ENCODE peak calls at places on chromosome 4, in four cellular contexts. B, X, G and T are unnamed samples.

GRCh38 chr4:61520688-61521160 is 320.6 kb downstream of the ADGRL3 start:
- DNase-seq in B (peak; percentile 65), X (peak; percentile 20), G (no peak), T (no peak)

GRCh38 chr4:175066923-175067627 is 148.9 kb downstream of the ADAM29 start:
- DNase-seq in B (no peak), X (no peak), G (no peak), T (no peak)

GRCh38 chr4:176137626-176138025 is 57.8 kb downstream of the SPATA4 start:
- DNase-seq in B (no peak), X (no peak), G (no peak), T (no peak)

GRCh38 chr4:10237131-10237530 is 120.5 kb upstream of the WDR1 start:
- DNase-seq in B (no peak), X (no peak), G (no peak), T (no peak)

GRCh38 chr4:136810626-136811025 is 721.7 kb downstream of the PCDH18 start:
- DNase-seq in B (no peak), X (no peak), G (no peak), T (no peak)

GRCh38 chr4:38743866-38744265 is 38.9 kb downstream of the TLR10 start:
- DNase-seq in B (no peak), X (no peak), G (no peak), T (no peak)

GRCh38 chr4:168335621-168336020 is 17.1 kb upstream of the DDX60 start:
- DNase-seq in B (no peak), X (no peak), G (no peak), T (no peak)

GRCh38 chr4:10075158-10075863 is 41.3 kb downstream of the WDR1 start:
- DNase-seq in B (peak; percentile 24), X (no peak), G (no peak), T (no peak)

GRCh38 chr4:28702571-28702970 is 1841.9 kb downstream of the STIM2 start:
- DNase-seq in B (no peak), X (no peak), G (no peak), T (no peak)

GRCh38 chr4:25310066-25310824 is 2.3 kb upstream of the ZCCHC4 start:
- DNase-seq in B (no peak), X (no peak), G (no peak), T (no peak)

GRCh38 chr4:109184421-109184956 is 118.0 kb downstream of the COL25A1 start:
- DNase-seq in B (no peak), X (peak; percentile 78), G (no peak), T (no peak)

GRCh38 chr4:127648061-127648460 is 15.3 kb downstream of the INTU start:
- DNase-seq in B (no peak), X (no peak), G (no peak), T (no peak)

GRCh38 chr4:7811536-7812190 is 128.0 kb downstream of the AFAP1 start:
- DNase-seq in B (peak; percentile 50), X (no peak), G (no peak), T (no peak)

GRCh38 chr4:161419822-161420221 is 744.0 kb downstream of the FSTL5 start:
- DNase-seq in B (no peak), X (peak; percentile 25), G (no peak), T (no peak)

GRCh38 chr4:155232432-155232831 is 24.0 kb downstream of the NPY2R start:
- DNase-seq in B (no peak), X (no peak), G (no peak), T (no peak)

GRCh38 chr4:6549890-6550620 is 24.9 kb upstream of the MAN2B2 start:
- DNase-seq in B (no peak), X (no peak), G (no peak), T (no peak)

GRCh38 chr4:7356667-7357295 is 77.9 kb downstream of the PSAPL1 start:
- DNase-seq in B (no peak), X (no peak), G (no peak), T (no peak)

GRCh38 chr4:10526431-10527222 is 69.4 kb upstream of the ZNF518B start:
- DNase-seq in B (no peak), X (no peak), G (no peak), T (no peak)

GRCh38 chr4:26071688-26072087 is 157.7 kb downstream of the SMIM20 start:
- DNase-seq in B (no peak), X (no peak), G (no peak), T (no peak)

GRCh38 chr4:123266221-123266620 is 130.4 kb upstream of the SPRY1 start:
- DNase-seq in B (no peak), X (no peak), G (no peak), T (no peak)

GRCh38 chr4:94341468-94341867 is 1.2 kb downstream of the HPGDS start:
- DNase-seq in B (no peak), X (no peak), G (no peak), T (no peak)

GRCh38 chr4:106294062-106294461 is 21.9 kb downstream of the TBCK start:
- DNase-seq in B (no peak), X (no peak), G (no peak), T (no peak)

GRCh38 chr4:113511944-113512343 is 249.6 kb downstream of the CAMK2D start:
- DNase-seq in B (no peak), X (no peak), G (no peak), T (no peak)

GRCh38 chr4:139692300-139693012 is 26.8 kb downstream of the MGST2 start:
- DNase-seq in B (no peak), X (peak; percentile 12), G (no peak), T (no peak)

GRCh38 chr4:128475597-128475996 is 188.0 kb upstream of the PGRMC2 start:
- DNase-seq in B (no peak), X (no peak), G (no peak), T (no peak)

GRCh38 chr4:181676546-181676945 is 566.7 kb upstream of the TENM3 start:
- DNase-seq in B (no peak), X (no peak), G (no peak), T (no peak)

GRCh38 chr4:78683352-78683751 is 92.8 kb upstream of the BMP2K start:
- DNase-seq in B (no peak), X (no peak), G (no peak), T (no peak)

GRCh38 chr4:186765673-186766546 is 42.3 kb upstream of the FAT1 start:
- DNase-seq in B (no peak), X (no peak), G (no peak), T (no peak)

GRCh38 chr4:110411599-110412011 is 64.3 kb upstream of the ENPEP start:
- DNase-seq in B (no peak), X (no peak), G (peak; percentile 33), T (no peak)

GRCh38 chr4:104044369-104044768 is 324.6 kb upstream of the TACR3 start:
- DNase-seq in B (no peak), X (no peak), G (no peak), T (no peak)

GRCh38 chr4:176186721-176187395 is 8.5 kb downstream of the SPATA4 start:
- DNase-seq in B (no peak), X (no peak), G (no peak), T (no peak)

GRCh38 chr4:1178300-1179088 is 6.1 kb upstream of the SPON2 start:
- DNase-seq in B (no peak), X (no peak), G (no peak), T (no peak)

GRCh38 chr4:108477527-108478108 is 142.8 kb upstream of the RPL34 start:
- DNase-seq in B (no peak), X (no peak), G (no peak), T (no peak)

GRCh38 chr4:75834095-75834771 is 68.0 kb downstream of the PPEF2 start:
- DNase-seq in B (no peak), X (no peak), G (no peak), T (no peak)

GRCh38 chr4:24912252-24913098 is at the start of gene CCDC149:
- DNase-seq in B (peak; percentile 89), X (peak; percentile 43), G (peak; percentile 80), T (no peak)

GRCh38 chr4:8664976-8665375 is 72.4 kb downstream of the CPZ start:
- DNase-seq in B (no peak), X (no peak), G (peak; percentile 13), T (no peak)

GRCh38 chr4:33494150-33494549 is 2750.2 kb downstream of the ARAP2 start:
- DNase-seq in B (no peak), X (no peak), G (no peak), T (no peak)

GRCh38 chr4:17494258-17494657 is 17.6 kb downstream of the QDPR start:
- DNase-seq in B (no peak), X (peak; percentile 46), G (no peak), T (no peak)

GRCh38 chr4:83207497-83208105 is 77.0 kb downstream of the COQ2 start:
- DNase-seq in B (no peak), X (peak; percentile 51), G (no peak), T (no peak)

GRCh38 chr4:145589923-145590702 is 29.1 kb upstream of the MMAA start:
- DNase-seq in B (no peak), X (no peak), G (no peak), T (no peak)
- H3K27ac ChIP-seq in B (no peak overlapping the region), X (no peak overlapping the region), G (no peak overlapping the region), T (no peak overlapping the region)

GRCh38 chr4:121182296-121182695 is 18.2 kb upstream of the TNIP3 start:
- DNase-seq in B (no peak), X (peak; percentile 10), G (no peak), T (no peak)
- TF ChIP-seq POLR2AphosphoS5 in B (no peak), X (no peak), G (no peak), T (no peak)

GRCh38 chr4:54620773-54621172 is 37.0 kb upstream of the KIT start:
- DNase-seq in B (no peak), X (no peak), G (no peak), T (no peak)

GRCh38 chr4:54625391-54625790 is 32.4 kb upstream of the KIT start:
- DNase-seq in B (no peak), X (peak; percentile 39), G (no peak), T (no peak)

GRCh38 chr4:54626113-54626512 is 31.6 kb upstream of the KIT start:
- DNase-seq in B (peak; percentile 28), X (no peak), G (no peak), T (no peak)
- H3K27ac ChIP-seq in B (no peak overlapping the region), X (no peak overlapping the region), G (no peak overlapping the region), T (no peak overlapping the region)

DNA sequence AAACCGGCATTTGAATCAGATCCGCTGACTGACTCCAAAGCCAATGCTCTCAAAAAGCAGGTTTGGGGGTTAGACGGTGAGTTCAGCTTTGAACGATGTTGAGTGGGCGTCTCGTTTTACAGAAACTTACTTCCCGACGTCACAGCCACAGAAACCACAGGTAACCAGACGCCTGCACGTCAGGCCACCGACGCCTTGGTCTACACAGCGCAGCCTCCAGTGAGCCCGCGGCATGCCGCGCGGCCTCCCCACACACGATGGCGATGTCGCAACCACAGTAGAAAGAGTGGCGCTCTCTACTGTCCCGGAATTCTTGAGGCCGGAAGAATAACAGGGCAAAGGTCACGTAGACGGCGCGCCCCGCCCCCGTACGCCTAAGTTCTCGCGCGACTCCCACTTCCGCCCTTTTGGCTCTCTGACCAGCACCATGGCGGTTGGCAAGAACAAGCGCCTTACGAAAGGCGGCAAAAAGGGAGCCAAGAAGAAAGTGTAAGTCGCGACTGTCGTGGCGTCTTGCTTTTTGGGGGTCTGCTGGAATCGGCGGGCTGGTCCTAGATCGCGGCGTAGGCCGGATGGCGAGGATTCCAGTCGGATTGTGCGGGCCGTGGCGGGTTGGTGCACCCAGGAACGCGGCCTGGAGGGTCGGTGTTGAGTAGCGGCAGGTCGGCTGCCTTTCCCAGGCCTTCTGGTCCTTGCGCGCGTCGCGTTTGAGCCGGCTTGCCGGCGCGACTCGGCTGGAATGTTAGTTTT is at the start of gene RPS3A:
- DNase-seq in B (peak; percentile 97), X (peak; percentile 99), G (peak; percentile 98), T (peak; percentile 95)
- TF ChIP-seq POLR2AphosphoS5 in B (peak; percentile 96), X (peak; percentile 99), G (peak; percentile 97), T (peak; percentile 99)